ENCODE peak calls at places on chromosome 12, in ten cellular contexts. One of them, this sample, is unnamed.

GRCh38 chr12:26810330-26810729 is 22.7 kb downstream of the ITPR2 start:
- DNase-seq in body of pancreas: peak
- DNase-seq in GDM1: no peak
- DNase-seq in T1000: no peak
- DNase-seq in fibroblast of the aortic adventitia: peak
- DNase-seq in NCI-H2107: no peak
- DNase-seq in ELR: peak
- DNase-seq in astrocyte of the hippocampus: peak
- DNase-seq in NCI-H1092 treated with DMSO at 0.1 percent for 48 hours: no peak
- DNase-seq in HT-29: no peak
- DNase-seq in this sample: no peak

GRCh38 chr12:13243516-13244070 is 47.1 kb downstream of the EMP1 start:
- DNase-seq in ELR: no peak
- DNase-seq in GDM1: no peak
- DNase-seq in T1000: no peak
- DNase-seq in NCI-H2107: no peak
- DNase-seq in fibroblast of the aortic adventitia: peak
- DNase-seq in astrocyte of the hippocampus: peak
- DNase-seq in NCI-H1092 treated with DMSO at 0.1 percent for 48 hours: no peak
- DNase-seq in HT-29: no peak
- DNase-seq in body of pancreas: no peak
- DNase-seq in this sample: no peak

GRCh38 chr12:132341318-132342050 is 12.1 kb upstream of the GALNT9 start:
- DNase-seq in fibroblast of the aortic adventitia: no peak
- DNase-seq in NCI-H2107: no peak
- DNase-seq in body of pancreas: no peak
- DNase-seq in ELR: no peak
- DNase-seq in astrocyte of the hippocampus: no peak
- DNase-seq in HT-29: no peak
- DNase-seq in NCI-H1092 treated with DMSO at 0.1 percent for 48 hours: no peak
- DNase-seq in T1000: no peak
- DNase-seq in GDM1: no peak
- DNase-seq in this sample: no peak

GRCh38 chr12:42960087-42960527 is 370.6 kb upstream of the PRICKLE1 start:
- DNase-seq in astrocyte of the hippocampus: peak
- DNase-seq in NCI-H1092 treated with DMSO at 0.1 percent for 48 hours: no peak
- DNase-seq in HT-29: no peak
- DNase-seq in body of pancreas: peak
- DNase-seq in NCI-H2107: no peak
- DNase-seq in ELR: peak
- DNase-seq in GDM1: no peak
- DNase-seq in fibroblast of the aortic adventitia: no peak
- DNase-seq in T1000: no peak
- DNase-seq in this sample: no peak

GRCh38 chr12:30931222-30931621 is 4.7 kb downstream of the TSPAN11 start:
- DNase-seq in HT-29: no peak
- DNase-seq in T1000: no peak
- DNase-seq in body of pancreas: no peak
- DNase-seq in fibroblast of the aortic adventitia: no peak
- DNase-seq in ELR: no peak
- DNase-seq in NCI-H2107: no peak
- DNase-seq in astrocyte of the hippocampus: peak
- DNase-seq in NCI-H1092 treated with DMSO at 0.1 percent for 48 hours: no peak
- DNase-seq in GDM1: no peak
- DNase-seq in this sample: no peak

GRCh38 chr12:88309546-88309945 is 167.4 kb downstream of the TMTC3 start:
- DNase-seq in NCI-H2107: no peak
- DNase-seq in ELR: peak
- DNase-seq in astrocyte of the hippocampus: no peak
- DNase-seq in HT-29: no peak
- DNase-seq in body of pancreas: no peak
- DNase-seq in fibroblast of the aortic adventitia: peak
- DNase-seq in T1000: no peak
- DNase-seq in GDM1: no peak
- DNase-seq in NCI-H1092 treated with DMSO at 0.1 percent for 48 hours: no peak
- DNase-seq in this sample: no peak

GRCh38 chr12:56677680-56678079 is 10.4 kb downstream of the PTGES3 start:
- DNase-seq in GDM1: no peak
- DNase-seq in fibroblast of the aortic adventitia: no peak
- DNase-seq in T1000: no peak
- DNase-seq in NCI-H2107: no peak
- DNase-seq in HT-29: no peak
- DNase-seq in body of pancreas: no peak
- DNase-seq in astrocyte of the hippocampus: no peak
- DNase-seq in ELR: no peak
- DNase-seq in NCI-H1092 treated with DMSO at 0.1 percent for 48 hours: no peak
- DNase-seq in this sample: no peak

GRCh38 chr12:48853228-48853688 is 1.3 kb upstream of the DDX23 start:
- DNase-seq in astrocyte of the hippocampus: peak
- DNase-seq in T1000: peak
- DNase-seq in fibroblast of the aortic adventitia: peak
- DNase-seq in body of pancreas: peak
- DNase-seq in HT-29: peak
- DNase-seq in NCI-H2107: peak
- DNase-seq in NCI-H1092 treated with DMSO at 0.1 percent for 48 hours: peak
- DNase-seq in GDM1: peak
- DNase-seq in ELR: peak
- DNase-seq in this sample: peak

GRCh38 chr12:104565606-104566243 is 109.0 kb downstream of the CHST11 start:
- DNase-seq in HT-29: no peak
- DNase-seq in body of pancreas: no peak
- DNase-seq in astrocyte of the hippocampus: peak
- DNase-seq in NCI-H1092 treated with DMSO at 0.1 percent for 48 hours: no peak
- DNase-seq in fibroblast of the aortic adventitia: peak
- DNase-seq in GDM1: no peak
- DNase-seq in T1000: no peak
- DNase-seq in ELR: no peak
- DNase-seq in NCI-H2107: peak
- DNase-seq in this sample: no peak

GRCh38 chr12:78418919-78419318 is 445.7 kb upstream of the SYT1 start:
- DNase-seq in NCI-H1092 treated with DMSO at 0.1 percent for 48 hours: no peak
- DNase-seq in GDM1: peak
- DNase-seq in fibroblast of the aortic adventitia: no peak
- DNase-seq in body of pancreas: no peak
- DNase-seq in NCI-H2107: no peak
- DNase-seq in T1000: no peak
- DNase-seq in astrocyte of the hippocampus: no peak
- DNase-seq in ELR: no peak
- DNase-seq in HT-29: no peak
- DNase-seq in this sample: no peak

GRCh38 chr12:13241833-13242232 is 45.3 kb downstream of the EMP1 start:
- DNase-seq in fibroblast of the aortic adventitia: no peak
- DNase-seq in HT-29: peak
- DNase-seq in astrocyte of the hippocampus: no peak
- DNase-seq in T1000: no peak
- DNase-seq in NCI-H2107: no peak
- DNase-seq in NCI-H1092 treated with DMSO at 0.1 percent for 48 hours: no peak
- DNase-seq in ELR: peak
- DNase-seq in GDM1: no peak
- DNase-seq in body of pancreas: no peak
- DNase-seq in this sample: no peak

GRCh38 chr12:102955926-102956737 is 1.3 kb upstream of the ASCL1 start:
- DNase-seq in body of pancreas: no peak
- DNase-seq in astrocyte of the hippocampus: peak
- DNase-seq in T1000: no peak
- DNase-seq in HT-29: no peak
- DNase-seq in ELR: no peak
- DNase-seq in GDM1: no peak
- DNase-seq in NCI-H1092 treated with DMSO at 0.1 percent for 48 hours: peak
- DNase-seq in fibroblast of the aortic adventitia: no peak
- DNase-seq in NCI-H2107: peak
- DNase-seq in this sample: no peak

GRCh38 chr12:108856428-108857157 is 790 bp downstream of the SSH1 start:
- DNase-seq in T1000: no peak
- DNase-seq in NCI-H2107: no peak
- DNase-seq in astrocyte of the hippocampus: peak
- DNase-seq in NCI-H1092 treated with DMSO at 0.1 percent for 48 hours: no peak
- DNase-seq in HT-29: peak
- DNase-seq in fibroblast of the aortic adventitia: peak
- DNase-seq in GDM1: no peak
- DNase-seq in body of pancreas: peak
- DNase-seq in ELR: peak
- DNase-seq in this sample: no peak

GRCh38 chr12:49014547-49014946 is 4.0 kb downstream of the PRKAG1 start:
- DNase-seq in HT-29: no peak
- DNase-seq in NCI-H1092 treated with DMSO at 0.1 percent for 48 hours: no peak
- DNase-seq in fibroblast of the aortic adventitia: peak
- DNase-seq in body of pancreas: no peak
- DNase-seq in NCI-H2107: no peak
- DNase-seq in astrocyte of the hippocampus: peak
- DNase-seq in GDM1: no peak
- DNase-seq in T1000: no peak
- DNase-seq in ELR: peak
- DNase-seq in this sample: no peak

GRCh38 chr12:74820324-74820723 is 282.7 kb downstream of the ATXN7L3B start:
- DNase-seq in HT-29: peak
- DNase-seq in fibroblast of the aortic adventitia: no peak
- DNase-seq in NCI-H1092 treated with DMSO at 0.1 percent for 48 hours: no peak
- DNase-seq in T1000: no peak
- DNase-seq in astrocyte of the hippocampus: no peak
- DNase-seq in body of pancreas: no peak
- DNase-seq in GDM1: no peak
- DNase-seq in ELR: no peak
- DNase-seq in NCI-H2107: no peak
- DNase-seq in this sample: no peak

GRCh38 chr12:49939707-49940106 is 10.8 kb upstream of the AQP2 start:
- DNase-seq in body of pancreas: no peak
- DNase-seq in astrocyte of the hippocampus: no peak
- DNase-seq in T1000: no peak
- DNase-seq in NCI-H1092 treated with DMSO at 0.1 percent for 48 hours: no peak
- DNase-seq in ELR: no peak
- DNase-seq in HT-29: no peak
- DNase-seq in NCI-H2107: no peak
- DNase-seq in fibroblast of the aortic adventitia: no peak
- DNase-seq in GDM1: no peak
- DNase-seq in this sample: no peak

GRCh38 chr12:132182711-132183365 is 38.6 kb downstream of the NOC4L start:
- DNase-seq in NCI-H1092 treated with DMSO at 0.1 percent for 48 hours: no peak
- DNase-seq in NCI-H2107: no peak
- DNase-seq in HT-29: no peak
- DNase-seq in ELR: no peak
- DNase-seq in T1000: no peak
- DNase-seq in astrocyte of the hippocampus: no peak
- DNase-seq in fibroblast of the aortic adventitia: no peak
- DNase-seq in GDM1: no peak
- DNase-seq in body of pancreas: no peak
- DNase-seq in this sample: no peak

GRCh38 chr12:89874146-89874545 is 165.5 kb upstream of the ATP2B1 start:
- DNase-seq in body of pancreas: no peak
- DNase-seq in T1000: no peak
- DNase-seq in ELR: no peak
- DNase-seq in fibroblast of the aortic adventitia: peak
- DNase-seq in NCI-H2107: no peak
- DNase-seq in GDM1: no peak
- DNase-seq in HT-29: no peak
- DNase-seq in NCI-H1092 treated with DMSO at 0.1 percent for 48 hours: no peak
- DNase-seq in astrocyte of the hippocampus: peak
- DNase-seq in this sample: no peak